ENCODE peak calls at places on chromosomes 12 and 14, in four cellular contexts. P is left ventricle myocardium inferior, X is esophagus squamous epithelium, N is breast epithelium. H is an unnamed sample.

GRCh38 chr14:96567289-96567899 is 65.2 kb downstream of the PAPOLA start:
- DNase-seq in P (no peak), X (no peak), N (no peak), H (no peak)

GRCh38 chr12:90978117-90978770 is 23.3 kb upstream of the CCER1 start:
- DNase-seq in P (no peak), X (no peak), N (no peak), H (no peak)

GRCh38 chr12:105967038-105967776 is 171.5 kb downstream of the NUAK1 start:
- DNase-seq in P (no peak), X (no peak), N (no peak), H (no peak)

GRCh38 chr12:123061806-123062205 is 81.3 kb downstream of the ARL6IP4 start:
- DNase-seq in P (no peak), X (no peak), N (no peak), H (no peak)

GRCh38 chr12:50242751-50243191 is 40.5 kb downstream of the LIMA1 start:
- DNase-seq in P (no peak), X (no peak), N (no peak), H (no peak)

GRCh38 chr12:16020034-16020433 is 108.9 kb downstream of the DERA start:
- DNase-seq in P (no peak), X (no peak), N (no peak), H (no peak)

GRCh38 chr12:93733358-93733757 is 56.2 kb downstream of the CRADD start:
- DNase-seq in P (peak; percentile 29), X (no peak), N (no peak), H (no peak)

GRCh38 chr12:103728323-103728722 is 112.7 kb downstream of the NT5DC3 start:
- DNase-seq in P (no peak), X (no peak), N (no peak), H (no peak)

GRCh38 chr12:105846331-105846730 is 292.4 kb downstream of the NUAK1 start:
- DNase-seq in P (no peak), X (no peak), N (no peak), H (no peak)

GRCh38 chr14:57574617-57575288 is 81.1 kb upstream of the CCDC198 start:
- DNase-seq in P (no peak), X (no peak), N (no peak), H (no peak)

GRCh38 chr12:89781961-89782360 is 73.3 kb upstream of the ATP2B1 start:
- DNase-seq in P (no peak), X (no peak), N (no peak), H (no peak)

GRCh38 chr12:53589423-53589822 is 36.8 kb downstream of the ATF7 start:
- DNase-seq in P (no peak), X (no peak), N (no peak), H (no peak)

GRCh38 chr12:26127404-26127803 is 2.6 kb upstream of the BHLHE41 start:
- DNase-seq in P (no peak), X (no peak), N (no peak), H (no peak)

GRCh38 chr14:105748204-105748578 is 221.8 kb downstream of the TMEM121 start:
- DNase-seq in P (peak; percentile 29), X (no peak), N (no peak), H (peak; percentile 63)

GRCh38 chr12:90970471-90970870 is 15.5 kb upstream of the CCER1 start:
- DNase-seq in P (no peak), X (no peak), N (no peak), H (no peak)

GRCh38 chr12:92634730-92635129 is 68.1 kb upstream of the PLEKHG7 start:
- DNase-seq in P (no peak), X (no peak), N (no peak), H (no peak)

GRCh38 chr12:91492648-91493047 is 310.0 kb upstream of the DCN start:
- DNase-seq in P (no peak), X (no peak), N (no peak), H (no peak)

GRCh38 chr14:89911018-89911919 is 43.3 kb downstream of the EFCAB11 start:
- DNase-seq in P (no peak), X (no peak), N (no peak), H (no peak)

GRCh38 chr14:23125006-23125405 is 6.0 kb upstream of the CEBPE start:
- DNase-seq in P (no peak), X (no peak), N (no peak), H (no peak)

GRCh38 chr12:1573960-1574862 is 20.2 kb downstream of the FBXL14 start:
- DNase-seq in P (no peak), X (no peak), N (no peak), H (no peak)

GRCh38 chr14:68680541-68681051 is 112.3 kb downstream of the ZFP36L1 start:
- DNase-seq in P (no peak), X (no peak), N (no peak), H (peak; percentile 61)

GRCh38 chr12:123150804-123151678 is at the start of gene PITPNM2:
- DNase-seq in P (peak; percentile 70), X (no peak), N (peak; percentile 58), H (peak; percentile 79)

GRCh38 chr14:55340482-55340881 is 69.3 kb downstream of the FBXO34 start:
- DNase-seq in P (no peak), X (no peak), N (no peak), H (no peak)

GRCh38 chr12:113135178-113136127 is at the start of gene RASAL1:
- DNase-seq in P (no peak), X (no peak), N (no peak), H (no peak)

GRCh38 chr12:79300199-79300568 is 390.6 kb downstream of the PAWR start:
- DNase-seq in P (no peak), X (no peak), N (no peak), H (no peak)

GRCh38 chr12:108921946-108922345 is 42.1 kb downstream of the DAO start:
- DNase-seq in P (no peak), X (no peak), N (no peak), H (no peak)

GRCh38 chr14:92106095-92106937 is at the start of gene ATXN3:
- DNase-seq in P (peak; percentile 97), X (peak; percentile 86), N (peak; percentile 96), H (peak; percentile 98)

GRCh38 chr12:11980133-11980532 is 90.6 kb upstream of the BCL2L14 start:
- DNase-seq in P (no peak), X (no peak), N (no peak), H (no peak)

DNA sequence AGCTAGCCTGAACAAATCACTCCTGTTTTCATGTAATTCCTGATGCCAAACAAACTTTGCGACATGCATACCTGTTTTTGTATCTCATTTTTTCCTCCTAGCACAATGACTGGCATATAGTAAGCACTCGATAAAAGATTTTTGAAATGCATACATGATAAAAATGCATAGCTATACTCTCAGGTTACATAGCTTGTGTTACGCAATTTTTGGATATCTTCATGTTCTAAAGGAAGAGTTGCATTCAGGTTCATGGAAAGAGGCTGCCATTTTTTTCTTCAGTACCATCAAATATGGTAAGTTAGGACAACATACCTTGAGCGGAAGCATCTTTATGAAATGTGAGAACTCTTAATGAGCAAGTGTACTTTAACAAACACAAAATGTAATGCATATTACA is 284.8 kb upstream of the DIO2 start:
- DNase-seq in P (no peak), X (no peak), N (no peak), H (no peak)
- H3K4me3 ChIP-seq in P (no peak overlapping the region), X (no peak overlapping the region), N (no peak overlapping the region), H (no peak overlapping the region)

GRCh38 chr14:70045715-70046535 is 142.8 kb downstream of the SLC8A3 start:
- DNase-seq in P (peak; percentile 51), X (no peak), N (peak; percentile 74), H (no peak)
- TF ChIP-seq CTCF in P (peak; percentile 79), X (peak; percentile 56), N (no peak), H (peak; percentile 59)

GRCh38 chr12:107844312-107844921 is 69.9 kb downstream of the ASCL4 start:
- DNase-seq in P (no peak), X (no peak), N (no peak), H (no peak)
- H3K27me3 ChIP-seq in P (peaks cover 99% of the 10 kb centered on the region), X (peaks cover 11% of the 10 kb centered on the region), N (peaks cover 55% of the 10 kb centered on the region), H (peaks cover 57% of the 10 kb centered on the region)

DNA sequence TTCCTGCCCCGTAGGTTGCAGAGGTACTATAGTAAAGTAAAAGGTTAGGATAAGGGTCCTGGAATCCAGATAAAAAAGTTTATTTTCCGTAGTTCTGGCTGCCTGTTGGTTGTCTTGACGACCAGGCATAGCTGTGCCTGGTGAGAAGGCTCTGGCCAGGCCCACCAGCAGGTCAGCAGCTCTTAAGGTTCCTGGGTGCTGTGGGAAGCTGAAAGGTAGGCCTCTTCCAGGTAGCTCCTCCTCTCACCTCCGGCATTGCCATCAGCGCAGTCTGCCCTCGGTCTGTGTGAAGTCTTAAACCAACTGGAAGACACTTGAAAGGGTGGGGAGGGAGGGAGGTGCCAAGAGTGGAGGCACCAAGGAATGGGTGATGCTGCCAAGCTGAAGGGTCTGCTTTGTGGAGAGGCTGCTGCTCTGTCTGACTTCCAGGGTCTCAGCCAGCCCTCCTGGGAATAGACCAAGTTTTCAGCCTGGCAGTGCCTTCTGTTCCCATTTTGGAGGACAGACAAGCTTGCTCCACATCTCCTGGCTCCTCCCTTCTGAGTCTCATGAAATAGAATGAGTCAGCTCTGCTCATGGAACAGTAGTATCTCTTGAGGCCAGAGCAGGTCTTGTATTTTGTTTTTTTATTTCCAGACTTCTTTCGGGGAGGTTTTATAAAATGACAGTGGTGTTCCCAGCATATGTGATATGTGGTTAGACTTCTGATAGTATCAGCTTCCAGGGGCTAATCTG is 5.2 kb upstream of the ACADS start:
- DNase-seq in P (no peak), X (no peak), N (no peak), H (peak; percentile 41)
- H3K4me3 ChIP-seq in P (no peak overlapping the region), X (no peak overlapping the region), N (no peak overlapping the region), H (no peak overlapping the region)

DNA sequence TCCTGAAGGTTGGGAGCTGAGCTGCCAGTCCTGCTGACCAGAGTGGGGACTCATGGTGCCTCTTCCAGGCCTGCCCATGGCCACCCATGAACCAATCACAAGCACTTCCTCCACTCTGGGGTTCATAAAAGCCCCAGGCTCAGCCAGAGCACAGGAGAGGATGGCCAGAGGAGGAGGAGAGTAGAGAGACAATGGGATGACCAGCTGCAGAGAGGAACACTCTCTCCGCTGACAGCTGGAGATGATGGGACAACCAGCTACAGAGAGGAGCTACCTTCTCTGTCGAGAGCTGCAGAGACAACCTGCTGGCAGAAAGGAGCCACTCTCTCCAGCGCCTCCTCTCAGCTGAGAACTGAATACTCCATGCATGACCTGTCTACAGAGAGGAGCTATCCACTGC is 886.1 kb downstream of the BCL11B start:
- DNase-seq in P (no peak), X (no peak), N (no peak), H (no peak)
- TF ChIP-seq CTCF in P (no peak), X (no peak), N (no peak), H (no peak)

GRCh38 chr12:268483-268840 is 5.8 kb upstream of the SLC6A13 start:
- DNase-seq in P (no peak), X (no peak), N (no peak), H (no peak)

GRCh38 chr12:269216-269615 is 6.6 kb upstream of the SLC6A13 start:
- DNase-seq in P (no peak), X (no peak), N (no peak), H (no peak)

GRCh38 chr12:271165-271564 is 8.5 kb upstream of the SLC6A13 start:
- DNase-seq in P (no peak), X (no peak), N (no peak), H (no peak)

GRCh38 chr12:265096-265495 is 2.5 kb upstream of the SLC6A13 start:
- DNase-seq in P (no peak), X (no peak), N (no peak), H (no peak)

GRCh38 chr12:267581-268482 is 5.2 kb upstream of the SLC6A13 start:
- DNase-seq in P (no peak), X (no peak), N (no peak), H (no peak)
- H3K27me3 ChIP-seq in P (no peaks in the 10 kb centered on the region), X (no peaks in the 10 kb centered on the region), N (peaks cover 10% of the 10 kb centered on the region), H (peaks cover 11% of the 10 kb centered on the region)

H was measured in tibial artery.